ENCODE peak calls at places on chromosomes 1 and 21, in ten cellular contexts. One of them, this sample, is unnamed.

GRCh38 chr1:109193653-109194590 is 19.8 kb upstream of the SARS1 start:
- DNase-seq in cardiac fibroblast: no peak
- DNase-seq in nephron progenitor cell: peak
- DNase-seq in astrocyte of the cerebellum: no peak
- DNase-seq in dorsolateral prefrontal cortex: no peak
- DNase-seq in MCF 10A: peak
- DNase-seq in psoas muscle: peak
- DNase-seq in fibroblast of lung: no peak
- DNase-seq in GM12865: peak
- DNase-seq in upper lobe of right lung: peak
- DNase-seq in this sample: peak

GRCh38 chr1:46134660-46135331 is 2.4 kb upstream of the PIK3R3 start:
- DNase-seq in cardiac fibroblast: peak
- DNase-seq in nephron progenitor cell: no peak
- DNase-seq in astrocyte of the cerebellum: no peak
- DNase-seq in dorsolateral prefrontal cortex: no peak
- DNase-seq in MCF 10A: peak
- DNase-seq in psoas muscle: no peak
- DNase-seq in fibroblast of lung: peak
- DNase-seq in GM12865: peak
- DNase-seq in upper lobe of right lung: no peak
- DNase-seq in this sample: no peak

GRCh38 chr1:167056529-167057296 is 33.5 kb downstream of the GPA33 start:
- DNase-seq in cardiac fibroblast: no peak
- DNase-seq in nephron progenitor cell: no peak
- DNase-seq in astrocyte of the cerebellum: no peak
- DNase-seq in dorsolateral prefrontal cortex: no peak
- DNase-seq in MCF 10A: no peak
- DNase-seq in psoas muscle: no peak
- DNase-seq in fibroblast of lung: no peak
- DNase-seq in GM12865: no peak
- DNase-seq in upper lobe of right lung: no peak
- DNase-seq in this sample: no peak

GRCh38 chr1:2803086-2803930 is 1.8 kb upstream of the TTC34 start:
- DNase-seq in cardiac fibroblast: no peak
- DNase-seq in nephron progenitor cell: no peak
- DNase-seq in astrocyte of the cerebellum: no peak
- DNase-seq in dorsolateral prefrontal cortex: no peak
- DNase-seq in MCF 10A: no peak
- DNase-seq in psoas muscle: peak
- DNase-seq in fibroblast of lung: no peak
- DNase-seq in GM12865: no peak
- DNase-seq in upper lobe of right lung: peak
- DNase-seq in this sample: no peak

GRCh38 chr1:157050836-157051235 is 5.3 kb upstream of the ARHGEF11 start:
- DNase-seq in cardiac fibroblast: no peak
- DNase-seq in nephron progenitor cell: no peak
- DNase-seq in astrocyte of the cerebellum: no peak
- DNase-seq in dorsolateral prefrontal cortex: no peak
- DNase-seq in MCF 10A: no peak
- DNase-seq in psoas muscle: no peak
- DNase-seq in fibroblast of lung: no peak
- DNase-seq in GM12865: no peak
- DNase-seq in upper lobe of right lung: no peak
- DNase-seq in this sample: no peak

GRCh38 chr1:26790551-26790953 is 2.8 kb downstream of the PIGV start:
- DNase-seq in cardiac fibroblast: no peak
- DNase-seq in nephron progenitor cell: no peak
- DNase-seq in astrocyte of the cerebellum: no peak
- DNase-seq in dorsolateral prefrontal cortex: no peak
- DNase-seq in MCF 10A: no peak
- DNase-seq in psoas muscle: no peak
- DNase-seq in fibroblast of lung: no peak
- DNase-seq in GM12865: peak
- DNase-seq in upper lobe of right lung: no peak
- DNase-seq in this sample: no peak

GRCh38 chr1:173562813-173563212 is 40.1 kb downstream of the SLC9C2 start:
- DNase-seq in cardiac fibroblast: no peak
- DNase-seq in nephron progenitor cell: peak
- DNase-seq in astrocyte of the cerebellum: no peak
- DNase-seq in dorsolateral prefrontal cortex: no peak
- DNase-seq in MCF 10A: no peak
- DNase-seq in psoas muscle: no peak
- DNase-seq in fibroblast of lung: no peak
- DNase-seq in GM12865: no peak
- DNase-seq in upper lobe of right lung: no peak
- DNase-seq in this sample: no peak

GRCh38 chr1:27139980-27140379 is 14.9 kb downstream of the SLC9A1 start:
- DNase-seq in cardiac fibroblast: no peak
- DNase-seq in nephron progenitor cell: no peak
- DNase-seq in astrocyte of the cerebellum: no peak
- DNase-seq in dorsolateral prefrontal cortex: no peak
- DNase-seq in MCF 10A: no peak
- DNase-seq in psoas muscle: no peak
- DNase-seq in fibroblast of lung: no peak
- DNase-seq in GM12865: no peak
- DNase-seq in upper lobe of right lung: no peak
- DNase-seq in this sample: no peak

GRCh38 chr1:41221995-41222991 is 19.8 kb downstream of the SCMH1 start:
- DNase-seq in cardiac fibroblast: peak
- DNase-seq in nephron progenitor cell: no peak
- DNase-seq in astrocyte of the cerebellum: no peak
- DNase-seq in dorsolateral prefrontal cortex: no peak
- DNase-seq in MCF 10A: peak
- DNase-seq in psoas muscle: no peak
- DNase-seq in fibroblast of lung: peak
- DNase-seq in GM12865: peak
- DNase-seq in upper lobe of right lung: no peak
- DNase-seq in this sample: no peak

GRCh38 chr1:212606734-212607205 is 1.8 kb upstream of the ATF3 start:
- DNase-seq in cardiac fibroblast: no peak
- DNase-seq in nephron progenitor cell: peak
- DNase-seq in astrocyte of the cerebellum: no peak
- DNase-seq in dorsolateral prefrontal cortex: no peak
- DNase-seq in MCF 10A: peak
- DNase-seq in psoas muscle: peak
- DNase-seq in fibroblast of lung: no peak
- DNase-seq in GM12865: peak
- DNase-seq in upper lobe of right lung: peak
- DNase-seq in this sample: peak

GRCh38 chr1:117171900-117172501 is 38.7 kb downstream of the VTCN1 start:
- DNase-seq in cardiac fibroblast: peak
- DNase-seq in nephron progenitor cell: no peak
- DNase-seq in astrocyte of the cerebellum: peak
- DNase-seq in dorsolateral prefrontal cortex: no peak
- DNase-seq in MCF 10A: peak
- DNase-seq in psoas muscle: peak
- DNase-seq in fibroblast of lung: peak
- DNase-seq in GM12865: no peak
- DNase-seq in upper lobe of right lung: peak
- DNase-seq in this sample: no peak

GRCh38 chr1:3344395-3344794 is 110.1 kb upstream of the ARHGEF16 start:
- DNase-seq in cardiac fibroblast: no peak
- DNase-seq in nephron progenitor cell: no peak
- DNase-seq in astrocyte of the cerebellum: no peak
- DNase-seq in dorsolateral prefrontal cortex: no peak
- DNase-seq in MCF 10A: no peak
- DNase-seq in psoas muscle: no peak
- DNase-seq in fibroblast of lung: no peak
- DNase-seq in GM12865: no peak
- DNase-seq in upper lobe of right lung: no peak
- DNase-seq in this sample: no peak

GRCh38 chr1:241688940-241689368 is 36.9 kb downstream of the WDR64 start:
- DNase-seq in cardiac fibroblast: peak
- DNase-seq in nephron progenitor cell: no peak
- DNase-seq in astrocyte of the cerebellum: no peak
- DNase-seq in dorsolateral prefrontal cortex: no peak
- DNase-seq in MCF 10A: peak
- DNase-seq in psoas muscle: no peak
- DNase-seq in fibroblast of lung: peak
- DNase-seq in GM12865: no peak
- DNase-seq in upper lobe of right lung: no peak
- DNase-seq in this sample: no peak

GRCh38 chr1:29326123-29326522 is 89.8 kb downstream of the PTPRU start:
- DNase-seq in cardiac fibroblast: no peak
- DNase-seq in nephron progenitor cell: no peak
- DNase-seq in astrocyte of the cerebellum: no peak
- DNase-seq in dorsolateral prefrontal cortex: no peak
- DNase-seq in MCF 10A: no peak
- DNase-seq in psoas muscle: no peak
- DNase-seq in fibroblast of lung: no peak
- DNase-seq in GM12865: no peak
- DNase-seq in upper lobe of right lung: no peak
- DNase-seq in this sample: no peak

GRCh38 chr1:202343652-202344349 is 2.1 kb upstream of the UBE2T start:
- DNase-seq in cardiac fibroblast: peak
- DNase-seq in nephron progenitor cell: no peak
- DNase-seq in astrocyte of the cerebellum: peak
- DNase-seq in dorsolateral prefrontal cortex: no peak
- DNase-seq in MCF 10A: peak
- DNase-seq in psoas muscle: no peak
- DNase-seq in fibroblast of lung: peak
- DNase-seq in GM12865: peak
- DNase-seq in upper lobe of right lung: no peak
- DNase-seq in this sample: no peak

GRCh38 chr1:6184083-6184783 is 4.1 kb upstream of the CHD5 start:
- DNase-seq in cardiac fibroblast: no peak
- DNase-seq in nephron progenitor cell: no peak
- DNase-seq in astrocyte of the cerebellum: no peak
- DNase-seq in dorsolateral prefrontal cortex: no peak
- DNase-seq in MCF 10A: peak
- DNase-seq in psoas muscle: no peak
- DNase-seq in fibroblast of lung: no peak
- DNase-seq in GM12865: no peak
- DNase-seq in upper lobe of right lung: no peak
- DNase-seq in this sample: no peak

GRCh38 chr21:27339902-27340301 is 373.0 kb upstream of the ADAMTS5 start:
- DNase-seq in cardiac fibroblast: peak
- DNase-seq in nephron progenitor cell: no peak
- DNase-seq in astrocyte of the cerebellum: no peak
- DNase-seq in dorsolateral prefrontal cortex: no peak
- DNase-seq in MCF 10A: no peak
- DNase-seq in psoas muscle: no peak
- DNase-seq in fibroblast of lung: no peak
- DNase-seq in GM12865: no peak
- DNase-seq in upper lobe of right lung: no peak
- DNase-seq in this sample: no peak

GRCh38 chr1:220881918-220882891 is 3.0 kb downstream of the HLX start:
- DNase-seq in cardiac fibroblast: peak
- DNase-seq in nephron progenitor cell: peak
- DNase-seq in astrocyte of the cerebellum: no peak
- DNase-seq in dorsolateral prefrontal cortex: no peak
- DNase-seq in MCF 10A: peak
- DNase-seq in psoas muscle: peak
- DNase-seq in fibroblast of lung: no peak
- DNase-seq in GM12865: no peak
- DNase-seq in upper lobe of right lung: no peak
- DNase-seq in this sample: peak
- TF ChIP-seq CTCF in cardiac fibroblast: peak
- TF ChIP-seq CTCF in nephron progenitor cell: peak
- TF ChIP-seq CTCF in astrocyte of the cerebellum: peak
- TF ChIP-seq CTCF in dorsolateral prefrontal cortex: no peak
- TF ChIP-seq CTCF in MCF 10A: no peak
- TF ChIP-seq CTCF in psoas muscle: no peak
- TF ChIP-seq CTCF in fibroblast of lung: no peak
- TF ChIP-seq CTCF in GM12865: no peak
- TF ChIP-seq CTCF in upper lobe of right lung: peak
- TF ChIP-seq CTCF in this sample: no peak

DNA sequence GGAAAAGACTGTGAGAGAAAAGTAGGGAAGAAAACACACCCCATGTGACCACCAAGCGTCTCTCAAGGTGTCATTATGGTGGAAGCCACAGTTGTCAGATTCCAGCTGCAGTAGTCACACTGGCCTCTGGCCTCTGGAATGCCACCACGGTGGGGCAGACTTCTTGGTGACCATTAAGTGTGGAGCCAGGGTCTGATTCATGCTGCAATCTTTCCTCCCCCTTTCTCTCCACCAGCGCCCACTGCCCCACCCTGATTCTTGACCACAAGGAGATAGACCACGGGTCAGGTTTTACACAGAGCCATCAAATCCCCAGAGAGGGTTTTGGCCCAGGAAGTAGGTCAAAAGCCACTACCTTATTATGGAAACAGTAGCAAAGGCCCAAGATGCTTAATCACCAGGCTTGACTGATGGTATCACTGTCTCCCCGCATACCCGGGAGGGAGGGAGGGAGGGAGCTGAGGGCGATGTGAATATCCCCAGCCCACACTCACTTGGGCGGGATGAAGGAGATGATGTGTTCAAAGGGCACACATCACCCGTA is 52.7 kb upstream of the GRHL3 start:
- DNase-seq in cardiac fibroblast: peak
- DNase-seq in nephron progenitor cell: no peak
- DNase-seq in astrocyte of the cerebellum: peak
- DNase-seq in dorsolateral prefrontal cortex: no peak
- DNase-seq in MCF 10A: peak
- DNase-seq in psoas muscle: peak
- DNase-seq in fibroblast of lung: peak
- DNase-seq in GM12865: no peak
- DNase-seq in upper lobe of right lung: no peak
- DNase-seq in this sample: no peak
- TF ChIP-seq CTCF in cardiac fibroblast: no peak
- TF ChIP-seq CTCF in nephron progenitor cell: no peak
- TF ChIP-seq CTCF in astrocyte of the cerebellum: no peak
- TF ChIP-seq CTCF in dorsolateral prefrontal cortex: no peak
- TF ChIP-seq CTCF in MCF 10A: no peak
- TF ChIP-seq CTCF in psoas muscle: no peak
- TF ChIP-seq CTCF in fibroblast of lung: no peak
- TF ChIP-seq CTCF in GM12865: no peak
- TF ChIP-seq CTCF in upper lobe of right lung: no peak
- TF ChIP-seq CTCF in this sample: no peak

GRCh38 chr1:192311281-192311680 is 5.5 kb upstream of the RGS21 start:
- DNase-seq in cardiac fibroblast: peak
- DNase-seq in nephron progenitor cell: no peak
- DNase-seq in astrocyte of the cerebellum: peak
- DNase-seq in dorsolateral prefrontal cortex: no peak
- DNase-seq in MCF 10A: peak
- DNase-seq in psoas muscle: no peak
- DNase-seq in fibroblast of lung: peak
- DNase-seq in GM12865: peak
- DNase-seq in upper lobe of right lung: no peak
- DNase-seq in this sample: no peak
- TF ChIP-seq CTCF in cardiac fibroblast: peak
- TF ChIP-seq CTCF in nephron progenitor cell: no peak
- TF ChIP-seq CTCF in astrocyte of the cerebellum: peak
- TF ChIP-seq CTCF in dorsolateral prefrontal cortex: peak
- TF ChIP-seq CTCF in MCF 10A: peak
- TF ChIP-seq CTCF in psoas muscle: peak
- TF ChIP-seq CTCF in fibroblast of lung: peak
- TF ChIP-seq CTCF in GM12865: peak
- TF ChIP-seq CTCF in upper lobe of right lung: peak
- TF ChIP-seq CTCF in this sample: no peak

DNA sequence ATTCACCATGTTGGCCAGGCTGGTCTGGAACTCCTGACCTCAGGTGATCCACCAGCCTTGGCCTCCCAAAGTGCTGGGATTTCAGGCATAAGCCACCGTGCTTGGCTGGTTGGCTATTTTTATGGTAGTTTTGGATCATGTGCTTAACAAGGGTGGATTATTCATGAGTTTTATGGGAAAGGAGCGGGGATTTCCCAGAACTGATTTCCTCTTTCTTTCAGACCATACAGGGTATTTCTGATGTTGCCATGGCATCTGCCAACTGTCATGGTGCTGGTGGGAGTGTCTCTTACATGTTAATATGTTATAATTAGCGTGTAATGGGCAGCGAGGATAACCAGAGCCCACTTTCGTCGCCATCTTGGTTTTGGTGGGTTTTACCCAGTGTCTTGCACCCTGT is 3.2 kb downstream of the TRPM2 start:
- DNase-seq in cardiac fibroblast: no peak
- DNase-seq in nephron progenitor cell: no peak
- DNase-seq in astrocyte of the cerebellum: no peak
- DNase-seq in dorsolateral prefrontal cortex: no peak
- DNase-seq in MCF 10A: no peak
- DNase-seq in psoas muscle: no peak
- DNase-seq in fibroblast of lung: no peak
- DNase-seq in GM12865: no peak
- DNase-seq in upper lobe of right lung: no peak
- DNase-seq in this sample: no peak
- TF ChIP-seq CTCF in cardiac fibroblast: no peak
- TF ChIP-seq CTCF in nephron progenitor cell: no peak
- TF ChIP-seq CTCF in astrocyte of the cerebellum: no peak
- TF ChIP-seq CTCF in dorsolateral prefrontal cortex: no peak
- TF ChIP-seq CTCF in MCF 10A: no peak
- TF ChIP-seq CTCF in psoas muscle: no peak
- TF ChIP-seq CTCF in fibroblast of lung: no peak
- TF ChIP-seq CTCF in GM12865: no peak
- TF ChIP-seq CTCF in upper lobe of right lung: no peak
- TF ChIP-seq CTCF in this sample: no peak

This sample was measured in endothelial cell.